ENCODE peak calls at places on chromosomes 6 and 20, in five cellular contexts. H is sigmoid colon; P is left lung; F is CD8-positive, alpha-beta memory T cell; Z is CD4-positive, CD25-positive, alpha-beta regulatory T cell. K is an unnamed sample. For H3K4me1, the result is how much of the 10 kb centered on the place peaks cover.

GRCh38 chr20:40579701-40580100 is 109.3 kb downstream of the MAFB start:
- DNase-seq in H (no peak), P (no peak), F (no peak), Z (no peak), K (no peak)

GRCh38 chr6:151904631-151905030 is 97.1 kb downstream of the ESR1 start:
- DNase-seq in H (no peak), P (no peak), F (no peak), Z (no peak), K (no peak)

GRCh38 chr20:52943185-52943841 is 28.8 kb upstream of the TSHZ2 start:
- DNase-seq in H (no peak), P (no peak), F (no peak), Z (no peak), K (no peak)

GRCh38 chr20:50913976-50914375 is 17.3 kb downstream of the ADNP start:
- DNase-seq in H (no peak), P (no peak), F (no peak), Z (no peak), K (no peak)

GRCh38 chr6:55012454-55012853 is 161.9 kb upstream of the HCRTR2 start:
- DNase-seq in H (no peak), P (no peak), F (no peak), Z (no peak), K (no peak)

GRCh38 chr6:100463685-100464161 is 998 bp downstream of the SIM1 start:
- DNase-seq in H (no peak), P (no peak), F (no peak), Z (no peak), K (no peak)

GRCh38 chr20:16004108-16004854 is 569.0 kb downstream of the KIF16B start:
- DNase-seq in H (no peak), P (no peak), F (no peak), Z (no peak), K (no peak)

GRCh38 chr6:74606488-74607135 is 599.2 kb downstream of the COL12A1 start:
- DNase-seq in H (no peak), P (no peak), F (no peak), Z (no peak), K (no peak)

GRCh38 chr20:46995561-46996142 is 101.0 kb downstream of the EYA2 start:
- DNase-seq in H (no peak), P (no peak), F (no peak), Z (no peak), K (no peak)

GRCh38 chr6:126335210-126335609 is 4.7 kb upstream of the CENPW start:
- DNase-seq in H (no peak), P (no peak), F (no peak), Z (no peak), K (no peak)

GRCh38 chr6:158572653-158573541 is 13.0 kb downstream of the TMEM181 start:
- DNase-seq in H (no peak), P (no peak), F (no peak), Z (no peak), K (no peak)

GRCh38 chr6:142728910-142729481 is 216.0 kb downstream of the HIVEP2 start:
- DNase-seq in H (no peak), P (no peak), F (no peak), Z (no peak), K (no peak)

GRCh38 chr6:22029169-22029568 is 267.7 kb downstream of the PRL start:
- DNase-seq in H (no peak), P (no peak), F (no peak), Z (no peak), K (no peak)

GRCh38 chr6:74964871-74965441 is 240.9 kb downstream of the COL12A1 start:
- DNase-seq in H (no peak), P (no peak), F (no peak), Z (no peak), K (no peak)

GRCh38 chr20:43681468-43681942 is 14.6 kb downstream of the MYBL2 start:
- DNase-seq in H (no peak), P (no peak), F (no peak), Z (no peak), K (no peak)

GRCh38 chr20:51679254-51679921 is 88.8 kb downstream of the ATP9A start:
- DNase-seq in H (no peak), P (no peak), F (no peak), Z (no peak), K (no peak)

GRCh38 chr6:2103644-2104523 is 141.5 kb downstream of the GMDS start:
- DNase-seq in H (no peak), P (no peak), F (no peak), Z (peak), K (no peak)

GRCh38 chr6:84847349-84848160 is 83.2 kb upstream of the TBX18 start:
- DNase-seq in H (no peak), P (no peak), F (no peak), Z (no peak), K (no peak)

GRCh38 chr20:53080969-53081871 is 109.1 kb downstream of the TSHZ2 start:
- DNase-seq in H (no peak), P (peak), F (no peak), Z (no peak), K (no peak)

GRCh38 chr20:21826946-21827345 is 121.5 kb downstream of the PAX1 start:
- DNase-seq in H (no peak), P (no peak), F (no peak), Z (no peak), K (no peak)

GRCh38 chr6:447381-448165 is 56.0 kb downstream of the IRF4 start:
- DNase-seq in H (no peak), P (no peak), F (no peak), Z (no peak), K (no peak)

GRCh38 chr20:3218307-3218988 is 9.2 kb downstream of the ITPA start:
- DNase-seq in H (no peak), P (peak), F (peak), Z (peak), K (peak)

GRCh38 chr6:146127447-146128215 is 98.8 kb downstream of the GRM1 start:
- DNase-seq in H (no peak), P (no peak), F (no peak), Z (no peak), K (no peak)

GRCh38 chr6:36374194-36374593 is 13.3 kb downstream of the ETV7 start:
- DNase-seq in H (no peak), P (no peak), F (no peak), Z (no peak), K (no peak)

DNA sequence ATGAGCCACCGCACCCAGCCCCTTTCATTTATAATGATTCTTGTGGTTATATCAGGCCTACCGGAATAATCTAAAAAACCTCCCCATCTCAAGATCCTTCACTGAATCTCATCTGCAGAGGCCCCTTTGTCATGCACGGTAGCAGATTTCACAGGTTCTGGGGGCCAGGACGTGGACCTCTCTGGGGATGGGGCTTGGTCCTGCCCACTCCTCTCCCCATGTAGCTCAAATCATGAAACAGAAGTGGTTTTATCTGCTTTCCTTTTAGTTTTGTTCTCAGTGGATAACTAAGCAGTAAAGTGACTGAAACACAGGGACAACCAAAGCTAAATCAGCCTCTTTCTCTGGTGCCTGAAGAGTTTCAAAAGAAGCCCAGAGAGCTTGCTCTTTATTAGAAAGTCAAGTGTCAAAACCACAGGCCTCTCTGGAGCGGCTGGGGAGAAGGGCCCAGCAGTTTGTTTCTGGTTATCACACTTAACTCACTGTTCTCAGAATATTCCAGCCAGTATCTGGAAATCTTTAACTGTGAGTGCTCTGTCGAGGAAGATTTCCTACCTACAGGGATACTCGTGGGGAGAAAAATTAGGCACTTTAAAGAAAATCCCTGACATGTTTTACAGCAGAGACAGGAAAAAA is 60.6 kb upstream of the FAM184A start:
- DNase-seq in H (no peak), P (no peak), F (no peak), Z (no peak), K (no peak)
- H3K4me1 ChIP-seq in H (under half), P (under half), F (under half), Z (under half), K (under half)

DNA sequence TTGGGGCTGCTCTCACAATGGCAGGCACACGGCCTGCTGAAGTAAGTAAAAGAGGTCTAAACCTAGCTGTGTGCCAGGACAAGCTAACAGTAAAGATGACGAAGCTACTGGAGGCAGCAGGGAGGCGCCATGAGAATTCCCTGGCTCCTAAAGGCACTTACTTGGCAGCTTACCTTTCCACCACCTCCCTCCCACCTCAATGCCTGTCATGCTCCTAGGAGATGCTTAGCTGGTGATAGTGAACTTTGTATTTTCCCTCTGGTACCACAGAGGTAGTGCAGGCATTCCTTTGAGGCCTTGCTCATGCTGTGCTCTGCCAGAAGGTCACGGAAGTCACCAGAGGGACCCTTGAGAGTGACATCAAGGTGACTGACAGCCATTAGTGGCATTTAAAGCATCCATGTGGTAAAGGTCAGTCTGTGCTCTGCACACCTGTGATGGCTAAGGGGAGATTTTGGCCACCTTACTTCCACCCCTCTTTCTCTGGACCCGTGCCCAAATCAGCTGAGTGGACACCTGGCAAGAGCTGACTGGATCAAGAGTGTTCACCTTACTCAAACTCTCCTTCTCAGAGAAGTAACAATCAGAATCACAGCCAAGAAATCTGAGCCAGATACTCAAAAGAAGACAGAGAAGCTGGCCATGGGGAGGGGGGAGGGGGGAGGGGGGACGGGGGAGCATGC is 3.0 kb downstream of the FKBP1A start:
- DNase-seq in H (no peak), P (peak), F (no peak), Z (no peak), K (no peak)
- H3K4me1 ChIP-seq in H (half or more), P (half or more), F (half or more), Z (half or more), K (under half)

DNA sequence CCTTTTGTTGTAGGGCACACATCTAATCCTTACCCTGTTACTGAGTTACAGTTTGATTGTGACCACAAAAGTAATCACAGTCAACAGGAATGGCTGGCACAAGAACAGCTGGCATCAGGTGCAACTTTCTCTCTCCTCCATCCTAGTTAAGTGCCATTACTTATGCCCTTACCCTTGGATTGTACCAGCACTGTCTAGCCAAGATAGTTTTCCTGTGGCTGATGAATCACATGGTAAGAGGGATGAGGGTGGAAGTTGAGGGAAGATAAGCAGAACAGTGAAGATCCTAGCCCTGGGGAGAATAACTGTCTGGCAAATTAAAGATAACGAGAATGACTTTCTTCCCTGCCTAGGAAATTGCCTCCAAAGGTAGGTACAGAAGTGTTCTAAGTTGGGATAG is 42.0 kb downstream of the RNF217 start:
- DNase-seq in H (no peak), P (no peak), F (no peak), Z (no peak), K (no peak)
- H3K4me1 ChIP-seq in H (under half), P (under half), F (under half), Z (under half), K (under half)

GRCh38 chr6:41200901-41201783 is at the start of gene TREML2:
- DNase-seq in H (no peak), P (no peak), F (no peak), Z (no peak), K (no peak)

GRCh38 chr6:41197234-41197633 is 3.7 kb downstream of the TREML2 start:
- DNase-seq in H (no peak), P (no peak), F (no peak), Z (no peak), K (no peak)

GRCh38 chr6:41199427-41200246 is 1.3 kb downstream of the TREML2 start:
- DNase-seq in H (no peak), P (no peak), F (peak), Z (peak), K (no peak)

GRCh38 chr6:41201784-41202181 is 834 bp upstream of the TREML2 start:
- DNase-seq in H (no peak), P (no peak), F (no peak), Z (no peak), K (no peak)

GRCh38 chr6:41200296-41200900 is 551 bp downstream of the TREML2 start:
- DNase-seq in H (no peak), P (peak), F (peak), Z (peak), K (peak)
- H3K4me1 ChIP-seq in H (under half), P (under half), F (under half), Z (under half), K (under half)

GRCh38 chr6:47028835-47029360 is 13.2 kb downstream of the ADGRF1 start:
- DNase-seq in H (no peak), P (no peak), F (no peak), Z (no peak), K (no peak)

GRCh38 chr6:47026679-47027078 is 15.5 kb downstream of the ADGRF1 start:
- DNase-seq in H (no peak), P (no peak), F (no peak), Z (no peak), K (no peak)

GRCh38 chr6:47019941-47020340 is 22.2 kb downstream of the ADGRF1 start:
- DNase-seq in H (no peak), P (no peak), F (no peak), Z (no peak), K (no peak)

GRCh38 chr6:47027315-47027714 is 14.8 kb downstream of the ADGRF1 start:
- DNase-seq in H (no peak), P (no peak), F (no peak), Z (no peak), K (no peak)

GRCh38 chr6:47023543-47023942 is 18.6 kb downstream of the ADGRF1 start:
- DNase-seq in H (no peak), P (no peak), F (no peak), Z (no peak), K (no peak)
- H3K4me1 ChIP-seq in H (under half), P (under half), F (under half), Z (under half), K (under half)

GRCh38 chr6:43798688-43799444 is 28.9 kb downstream of the VEGFA start:
- DNase-seq in H (no peak), P (peak), F (no peak), Z (no peak), K (no peak)

GRCh38 chr6:43796168-43796567 is 26.2 kb downstream of the VEGFA start:
- DNase-seq in H (no peak), P (no peak), F (no peak), Z (no peak), K (no peak)

GRCh38 chr6:43799671-43800623 is 29.9 kb downstream of the VEGFA start:
- DNase-seq in H (no peak), P (peak), F (no peak), Z (no peak), K (no peak)

GRCh38 chr6:43796910-43797890 is 27.2 kb downstream of the VEGFA start:
- DNase-seq in H (no peak), P (peak), F (no peak), Z (no peak), K (no peak)

GRCh38 chr6:43797919-43798318 is 27.9 kb downstream of the VEGFA start:
- DNase-seq in H (no peak), P (peak), F (no peak), Z (no peak), K (no peak)
- H3K4me1 ChIP-seq in H (under half), P (half or more), F (under half), Z (under half), K (under half)

K was measured in effector memory CD4-positive, alpha-beta T cell.